ENCODE peak calls at places on chromosomes 1 and 21, in eight cellular contexts. G, Q, J, S, N, Y, V and E are unnamed samples.

GRCh38 chr1:226678251-226678650 is 60.8 kb downstream of the ITPKB start:
- DNase-seq in G (no peak), Q (no peak), J (no peak), S (no peak), N (no peak), Y (no peak), V (no peak), E (no peak)

GRCh38 chr1:39277876-39278275 is 73.4 kb downstream of the MACF1 start:
- DNase-seq in G (no peak), Q (no peak), J (no peak), S (no peak), N (no peak), Y (no peak), V (no peak), E (no peak)

GRCh38 chr1:36522461-36523229 is 39.9 kb upstream of the CSF3R start:
- DNase-seq in G (no peak), Q (peak), J (no peak), S (no peak), N (no peak), Y (no peak), V (peak), E (no peak)

GRCh38 chr1:201053155-201053860 is 29.8 kb upstream of the KIF21B start:
- DNase-seq in G (peak), Q (no peak), J (no peak), S (no peak), N (no peak), Y (no peak), V (no peak), E (no peak)

GRCh38 chr1:210293191-210293607 is 35.5 kb upstream of the HHAT start:
- DNase-seq in G (no peak), Q (peak), J (peak), S (peak), N (no peak), Y (no peak), V (no peak), E (peak)

GRCh38 chr1:59011663-59012062 is 227.8 kb upstream of the JUN start:
- DNase-seq in G (no peak), Q (no peak), J (no peak), S (no peak), N (no peak), Y (no peak), V (no peak), E (no peak)

GRCh38 chr1:225999227-225999911 is at the start of gene SDE2:
- DNase-seq in G (peak), Q (peak), J (peak), S (peak), N (peak), Y (peak), V (peak), E (peak)

GRCh38 chr21:28742527-28742926 is 250.2 kb downstream of the LTN1 start:
- DNase-seq in G (peak), Q (no peak), J (no peak), S (no peak), N (no peak), Y (no peak), V (no peak), E (no peak)

GRCh38 chr1:201347498-201348210 is 29.8 kb downstream of the TNNT2 start:
- DNase-seq in G (no peak), Q (no peak), J (no peak), S (no peak), N (no peak), Y (no peak), V (no peak), E (no peak)

GRCh38 chr1:85224734-85225623 is 24.2 kb upstream of the SYDE2 start:
- DNase-seq in G (no peak), Q (peak), J (no peak), S (no peak), N (no peak), Y (peak), V (no peak), E (peak)

GRCh38 chr1:22276396-22276748 is 133.5 kb upstream of the WNT4 start:
- DNase-seq in G (no peak), Q (no peak), J (no peak), S (no peak), N (no peak), Y (no peak), V (no peak), E (no peak)

GRCh38 chr1:223631367-223631977 is 34.0 kb downstream of the CAPN8 start:
- DNase-seq in G (no peak), Q (no peak), J (no peak), S (no peak), N (peak), Y (no peak), V (no peak), E (no peak)

GRCh38 chr1:241998412-241998921 is 431 bp downstream of the MAP1LC3C start:
- DNase-seq in G (no peak), Q (peak), J (peak), S (peak), N (peak), Y (peak), V (peak), E (peak)

GRCh38 chr1:172107261-172107820 is 266.0 kb downstream of the DNM3 start:
- DNase-seq in G (peak), Q (no peak), J (no peak), S (no peak), N (no peak), Y (no peak), V (no peak), E (no peak)

GRCh38 chr21:14215971-14216621 is at the start of gene RBM11:
- DNase-seq in G (peak), Q (peak), J (peak), S (peak), N (peak), Y (peak), V (peak), E (peak)

GRCh38 chr1:27562021-27562420 is 41.9 kb downstream of the AHDC1 start:
- DNase-seq in G (peak), Q (no peak), J (no peak), S (peak), N (no peak), Y (no peak), V (no peak), E (no peak)

GRCh38 chr1:15089244-15089992 is 64.1 kb upstream of the TMEM51 start:
- DNase-seq in G (no peak), Q (peak), J (no peak), S (no peak), N (no peak), Y (peak), V (no peak), E (no peak)

GRCh38 chr21:34807881-34808568 is 139.2 kb downstream of the CLIC6 start:
- DNase-seq in G (no peak), Q (peak), J (no peak), S (no peak), N (peak), Y (peak), V (no peak), E (no peak)

GRCh38 chr1:244226440-244226839 is 175.4 kb downstream of the ZBTB18 start:
- DNase-seq in G (no peak), Q (no peak), J (no peak), S (no peak), N (no peak), Y (no peak), V (no peak), E (no peak)

GRCh38 chr1:161367684-161368398 is at the start of gene CFAP126:
- DNase-seq in G (peak), Q (peak), J (peak), S (peak), N (peak), Y (peak), V (no peak), E (peak)

GRCh38 chr1:172855841-172856382 is 194.8 kb downstream of the TNFSF18 start:
- DNase-seq in G (no peak), Q (no peak), J (no peak), S (no peak), N (no peak), Y (no peak), V (no peak), E (no peak)

GRCh38 chr1:231748744-231749143 is 122.2 kb downstream of the DISC1 start:
- DNase-seq in G (no peak), Q (no peak), J (peak), S (peak), N (no peak), Y (no peak), V (no peak), E (no peak)

GRCh38 chr1:203202431-203203245 is 16.1 kb upstream of the CHI3L1 start:
- DNase-seq in G (no peak), Q (peak), J (peak), S (no peak), N (no peak), Y (peak), V (no peak), E (peak)

GRCh38 chr1:54016343-54017282 is 1.4 kb downstream of the LDLRAD1 start:
- DNase-seq in G (peak), Q (peak), J (no peak), S (no peak), N (peak), Y (peak), V (peak), E (peak)

GRCh38 chr1:86487805-86488141 is 19.0 kb downstream of the CLCA1 start:
- DNase-seq in G (no peak), Q (no peak), J (no peak), S (no peak), N (no peak), Y (no peak), V (no peak), E (no peak)

GRCh38 chr1:77757616-77758015 is 2.0 kb downstream of the USP33 start:
- DNase-seq in G (no peak), Q (no peak), J (no peak), S (no peak), N (no peak), Y (no peak), V (no peak), E (no peak)

GRCh38 chr1:204418174-204419063 is 6.8 kb upstream of the PPP1R15B start:
- DNase-seq in G (no peak), Q (no peak), J (no peak), S (no peak), N (peak), Y (no peak), V (no peak), E (no peak)

GRCh38 chr21:16594191-16594590 is 864.4 kb downstream of the USP25 start:
- DNase-seq in G (no peak), Q (no peak), J (no peak), S (no peak), N (no peak), Y (no peak), V (no peak), E (no peak)

GRCh38 chr1:246680696-246681127 is 43.5 kb upstream of the SCCPDH start:
- DNase-seq in G (no peak), Q (no peak), J (no peak), S (no peak), N (no peak), Y (no peak), V (no peak), E (no peak)

GRCh38 chr21:38306407-38306806 is 49.6 kb downstream of the KCNJ15 start:
- DNase-seq in G (no peak), Q (no peak), J (no peak), S (no peak), N (peak), Y (no peak), V (no peak), E (no peak)
- H3K27ac ChIP-seq in G (no peak), Q (no peak), J (no peak), S (no peak), N (peak), Y (peak), V (no peak), E (no peak)

DNA sequence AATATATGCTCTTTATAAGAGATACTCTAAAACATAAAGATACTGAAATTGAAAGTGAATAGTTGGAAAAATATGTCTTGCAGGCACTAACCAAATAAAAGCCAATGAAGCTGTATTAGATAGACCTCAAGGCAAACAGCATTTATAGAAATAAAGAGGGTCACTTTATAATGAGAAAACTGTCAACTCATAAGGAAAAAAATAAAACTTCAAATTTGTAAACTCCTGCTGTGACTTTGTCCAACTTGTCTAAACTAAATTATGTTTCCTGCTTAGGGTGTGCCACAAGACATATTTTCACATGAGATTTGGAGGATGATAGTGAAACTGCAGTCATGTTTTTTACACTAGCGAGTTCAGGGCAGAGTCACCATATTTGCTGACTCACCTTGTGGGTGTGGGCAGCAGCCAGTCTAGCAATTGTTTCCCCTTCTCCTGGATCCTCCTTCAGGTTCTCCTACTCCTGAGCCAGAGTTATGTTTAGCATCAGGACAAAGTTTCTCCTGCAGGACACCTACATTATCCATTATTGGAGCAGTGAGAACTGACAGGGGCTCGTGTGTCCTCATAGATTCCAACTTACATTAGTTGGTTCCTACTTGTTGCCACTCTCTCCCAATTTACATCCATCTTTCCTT is 43.8 kb downstream of the CD53 start:
- DNase-seq in G (no peak), Q (no peak), J (no peak), S (no peak), N (peak), Y (peak), V (no peak), E (no peak)
- TF ChIP-seq EP300 in G (no peak), Q (no peak), J (no peak), S (no peak), N (no peak), Y (no peak), V (no peak), E (no peak)

DNA sequence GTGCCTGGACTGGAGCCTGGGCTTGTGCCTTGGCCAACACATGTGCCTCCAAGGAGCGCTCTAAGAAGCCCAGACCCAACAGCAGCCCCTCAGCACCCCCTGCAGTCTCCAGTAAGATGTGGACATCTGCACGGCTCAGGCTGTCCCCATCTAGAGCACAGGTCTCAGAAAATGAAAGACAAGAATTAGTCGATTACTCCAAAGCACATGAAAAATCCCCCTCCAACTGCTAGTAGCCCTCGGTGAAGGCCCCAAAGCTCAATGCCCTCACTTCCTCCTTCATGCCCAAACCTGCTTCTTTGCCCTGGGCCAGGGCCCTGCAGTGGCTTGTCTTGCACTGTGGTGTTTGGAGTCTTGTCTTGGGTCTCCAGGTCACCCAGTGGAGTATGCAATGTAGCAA is 21.9 kb upstream of the ERO1B start:
- DNase-seq in G (no peak), Q (no peak), J (no peak), S (no peak), N (no peak), Y (no peak), V (no peak), E (no peak)
- TF ChIP-seq CTCF in G (no peak), Q (no peak), J (no peak), S (no peak), N (no peak), Y (no peak), V (no peak), E (no peak)

GRCh38 chr21:37206531-37206930 is 60.6 kb downstream of the VPS26C start:
- DNase-seq in G (no peak), Q (no peak), J (no peak), S (no peak), N (no peak), Y (no peak), V (no peak), E (no peak)

GRCh38 chr21:37210017-37210593 is 57.0 kb downstream of the VPS26C start:
- DNase-seq in G (no peak), Q (no peak), J (no peak), S (no peak), N (no peak), Y (no peak), V (no peak), E (no peak)

GRCh38 chr21:37208741-37209225 is 58.4 kb downstream of the VPS26C start:
- DNase-seq in G (no peak), Q (no peak), J (no peak), S (no peak), N (no peak), Y (no peak), V (no peak), E (no peak)

GRCh38 chr21:37207441-37208009 is 59.6 kb downstream of the VPS26C start:
- DNase-seq in G (peak), Q (no peak), J (no peak), S (no peak), N (no peak), Y (no peak), V (no peak), E (peak)

DNA sequence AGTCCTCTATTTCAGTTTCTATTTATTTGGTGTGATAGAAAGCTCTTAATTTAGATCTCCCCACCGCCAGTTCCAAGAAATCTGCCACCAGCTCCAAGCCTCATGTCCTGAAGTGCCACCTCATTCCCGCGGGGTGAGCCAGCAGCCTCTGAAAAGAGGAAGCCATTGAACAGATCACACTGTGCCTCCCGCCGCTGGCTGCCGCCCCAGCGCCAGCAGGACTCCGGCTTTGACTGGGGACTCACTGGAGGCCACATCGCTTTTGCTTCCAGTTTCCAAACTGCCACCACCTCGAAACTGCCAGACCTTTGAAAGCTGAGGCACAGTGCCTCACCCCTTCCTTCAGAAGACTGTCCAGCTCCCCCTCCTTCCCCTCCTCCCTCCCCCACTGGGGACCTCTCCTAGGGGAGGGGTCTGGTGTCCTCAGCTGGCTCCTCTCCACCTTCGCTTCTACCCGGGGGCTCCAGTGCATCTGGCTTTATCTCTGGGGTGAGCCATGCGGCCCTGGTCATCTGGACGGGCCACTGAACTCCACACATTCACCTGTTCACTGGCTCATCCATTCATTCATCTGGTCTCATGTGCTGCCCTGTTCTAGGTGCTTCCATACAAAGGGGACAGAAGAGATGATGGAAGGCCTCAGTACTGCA is 59.0 kb downstream of the VPS26C start:
- DNase-seq in G (peak), Q (peak), J (peak), S (no peak), N (no peak), Y (peak), V (no peak), E (peak)
- H3K27ac ChIP-seq in G (peak), Q (no peak), J (peak), S (no peak), N (no peak), Y (peak), V (peak), E (no peak)

DNA sequence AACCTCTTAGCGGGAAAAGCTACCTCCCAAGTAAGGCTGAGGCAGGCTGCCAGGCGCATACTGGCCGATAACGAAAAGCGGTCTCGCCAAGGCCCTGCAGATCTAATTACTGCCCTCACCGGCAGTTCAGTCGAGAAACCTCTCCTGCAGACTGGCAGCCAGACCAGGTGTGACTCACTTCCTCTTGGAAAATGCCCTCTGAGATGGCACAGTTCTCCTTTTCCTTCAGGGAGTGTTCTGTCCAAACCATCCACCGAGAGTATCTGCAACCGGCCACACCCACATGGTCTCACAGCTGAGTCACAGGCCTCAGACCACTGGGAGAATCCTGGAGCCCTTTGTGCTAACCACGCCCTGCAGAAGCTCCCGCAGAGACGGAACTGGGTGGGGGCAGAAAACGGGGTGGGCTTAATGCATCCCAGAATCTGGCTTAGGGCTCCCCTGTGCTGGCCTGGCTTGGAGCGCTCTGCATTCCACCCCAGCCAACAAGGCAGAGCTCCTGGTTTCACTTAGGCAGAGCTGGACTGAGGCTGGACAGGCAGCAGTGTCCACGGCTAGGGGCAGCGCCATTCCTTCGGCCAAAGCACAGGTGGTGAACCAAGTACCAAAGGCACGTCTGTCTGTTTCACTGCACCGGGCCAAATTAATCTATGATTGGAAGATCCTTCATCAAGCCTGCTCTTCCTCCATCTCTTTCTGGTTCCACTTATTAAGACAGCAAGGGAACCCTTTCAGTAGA is 1.1 kb downstream of the S100A10 start:
- DNase-seq in G (no peak), Q (peak), J (peak), S (peak), N (peak), Y (peak), V (peak), E (peak)
- TF ChIP-seq EP300 in G (peak), Q (no peak), J (peak), S (no peak), N (peak), Y (no peak), V (no peak), E (peak)